ENCODE peak calls at places on chromosomes 11 and 22, in seven cellular contexts. One of them, this sample, is unnamed. For H3K4me1, the result is how much of the 10 kb centered on the place peaks cover.

GRCh38 chr11:104581246-104581980 is 316.8 kb downstream of the CASP12 start:
- DNase-seq in A549: no peak
- DNase-seq in GM23338: peak
- DNase-seq in HCT116: no peak
- DNase-seq in right atrium auricular region: no peak
- DNase-seq in body of pancreas: no peak
- DNase-seq in K562: no peak
- DNase-seq in this sample: no peak

GRCh38 chr11:113106507-113106906 is 145.3 kb downstream of the NCAM1 start:
- DNase-seq in body of pancreas: no peak
- DNase-seq in HCT116: no peak
- DNase-seq in K562: no peak
- DNase-seq in GM23338: no peak
- DNase-seq in A549: no peak
- DNase-seq in right atrium auricular region: no peak
- DNase-seq in this sample: no peak

GRCh38 chr11:66562907-66563583 is 5.4 kb downstream of the CTSF start:
- DNase-seq in K562: no peak
- DNase-seq in right atrium auricular region: no peak
- DNase-seq in body of pancreas: no peak
- DNase-seq in A549: no peak
- DNase-seq in GM23338: no peak
- DNase-seq in HCT116: no peak
- DNase-seq in this sample: no peak

GRCh38 chr11:76139317-76139716 is 67.0 kb downstream of the WNT11 start:
- DNase-seq in right atrium auricular region: no peak
- DNase-seq in A549: no peak
- DNase-seq in K562: no peak
- DNase-seq in GM23338: no peak
- DNase-seq in body of pancreas: no peak
- DNase-seq in HCT116: no peak
- DNase-seq in this sample: no peak

GRCh38 chr11:19368726-19369364 is 128.1 kb upstream of the E2F8 start:
- DNase-seq in right atrium auricular region: no peak
- DNase-seq in body of pancreas: no peak
- DNase-seq in K562: no peak
- DNase-seq in HCT116: no peak
- DNase-seq in A549: no peak
- DNase-seq in GM23338: no peak
- DNase-seq in this sample: no peak

GRCh38 chr11:96263361-96263763 is 79.6 kb downstream of the MAML2 start:
- DNase-seq in K562: no peak
- DNase-seq in HCT116: no peak
- DNase-seq in body of pancreas: no peak
- DNase-seq in A549: peak
- DNase-seq in right atrium auricular region: no peak
- DNase-seq in GM23338: no peak
- DNase-seq in this sample: no peak

GRCh38 chr22:48749555-48750227 is 1078.0 kb downstream of the BRD1 start:
- DNase-seq in HCT116: no peak
- DNase-seq in body of pancreas: no peak
- DNase-seq in right atrium auricular region: peak
- DNase-seq in A549: no peak
- DNase-seq in K562: no peak
- DNase-seq in GM23338: no peak
- DNase-seq in this sample: no peak

GRCh38 chr11:10381730-10382129 is 73.3 kb upstream of the AMPD3 start:
- DNase-seq in K562: no peak
- DNase-seq in A549: no peak
- DNase-seq in right atrium auricular region: no peak
- DNase-seq in HCT116: no peak
- DNase-seq in body of pancreas: no peak
- DNase-seq in GM23338: no peak
- DNase-seq in this sample: no peak

GRCh38 chr11:60100511-60100910 is 12.0 kb downstream of the MS4A2 start:
- DNase-seq in right atrium auricular region: no peak
- DNase-seq in A549: no peak
- DNase-seq in K562: no peak
- DNase-seq in body of pancreas: no peak
- DNase-seq in GM23338: no peak
- DNase-seq in HCT116: no peak
- DNase-seq in this sample: no peak

GRCh38 chr11:72038491-72038890 is 39.8 kb downstream of the IL18BP start:
- DNase-seq in A549: no peak
- DNase-seq in K562: no peak
- DNase-seq in body of pancreas: peak
- DNase-seq in right atrium auricular region: peak
- DNase-seq in HCT116: no peak
- DNase-seq in GM23338: no peak
- DNase-seq in this sample: no peak

GRCh38 chr11:112809429-112809828 is 151.8 kb upstream of the NCAM1 start:
- DNase-seq in body of pancreas: no peak
- DNase-seq in HCT116: no peak
- DNase-seq in A549: no peak
- DNase-seq in right atrium auricular region: no peak
- DNase-seq in GM23338: no peak
- DNase-seq in K562: no peak
- DNase-seq in this sample: no peak

GRCh38 chr11:60498853-60499252 is 6.3 kb downstream of the MS4A12 start:
- DNase-seq in GM23338: no peak
- DNase-seq in A549: no peak
- DNase-seq in right atrium auricular region: no peak
- DNase-seq in K562: no peak
- DNase-seq in body of pancreas: no peak
- DNase-seq in HCT116: no peak
- DNase-seq in this sample: no peak

GRCh38 chr22:38415046-38415445 is 40.0 kb downstream of the KCNJ4 start:
- DNase-seq in GM23338: no peak
- DNase-seq in K562: no peak
- DNase-seq in A549: no peak
- DNase-seq in right atrium auricular region: no peak
- DNase-seq in body of pancreas: no peak
- DNase-seq in HCT116: no peak
- DNase-seq in this sample: no peak

GRCh38 chr11:31841435-31841834 is 30.3 kb upstream of the PAX6 start:
- DNase-seq in GM23338: no peak
- DNase-seq in body of pancreas: no peak
- DNase-seq in HCT116: no peak
- DNase-seq in K562: no peak
- DNase-seq in A549: no peak
- DNase-seq in right atrium auricular region: no peak
- DNase-seq in this sample: no peak

GRCh38 chr11:6468712-6469495 is 4.8 kb downstream of the TRIM3 start:
- DNase-seq in right atrium auricular region: peak
- DNase-seq in HCT116: peak
- DNase-seq in K562: peak
- DNase-seq in GM23338: peak
- DNase-seq in A549: no peak
- DNase-seq in body of pancreas: peak
- DNase-seq in this sample: no peak

GRCh38 chr22:29219881-29220670 is 14.4 kb downstream of the EMID1 start:
- DNase-seq in K562: no peak
- DNase-seq in right atrium auricular region: no peak
- DNase-seq in A549: no peak
- DNase-seq in GM23338: peak
- DNase-seq in HCT116: no peak
- DNase-seq in body of pancreas: no peak
- DNase-seq in this sample: no peak

GRCh38 chr11:16981651-16982194 is 32.5 kb downstream of the PLEKHA7 start:
- DNase-seq in right atrium auricular region: no peak
- DNase-seq in A549: no peak
- DNase-seq in K562: no peak
- DNase-seq in body of pancreas: peak
- DNase-seq in HCT116: peak
- DNase-seq in GM23338: peak
- DNase-seq in this sample: no peak

GRCh38 chr11:111735262-111736116 is 30.7 kb downstream of the PPP2R1B start:
- DNase-seq in K562: no peak
- DNase-seq in HCT116: no peak
- DNase-seq in right atrium auricular region: peak
- DNase-seq in body of pancreas: no peak
- DNase-seq in GM23338: no peak
- DNase-seq in A549: no peak
- DNase-seq in this sample: no peak
- H3K4me3 ChIP-seq in K562: no peak
- H3K4me3 ChIP-seq in HCT116: no peak
- H3K4me3 ChIP-seq in right atrium auricular region: peak
- H3K4me3 ChIP-seq in body of pancreas: no peak
- H3K4me3 ChIP-seq in GM23338: no peak
- H3K4me3 ChIP-seq in A549: no peak
- H3K4me3 ChIP-seq in this sample: no peak

GRCh38 chr11:91404344-91404743 is 820.3 kb upstream of the FAT3 start:
- DNase-seq in K562: no peak
- DNase-seq in HCT116: no peak
- DNase-seq in right atrium auricular region: no peak
- DNase-seq in GM23338: no peak
- DNase-seq in A549: no peak
- DNase-seq in body of pancreas: no peak
- DNase-seq in this sample: no peak

GRCh38 chr11:91406009-91406408 is 818.6 kb upstream of the FAT3 start:
- DNase-seq in HCT116: no peak
- DNase-seq in K562: no peak
- DNase-seq in right atrium auricular region: no peak
- DNase-seq in GM23338: no peak
- DNase-seq in body of pancreas: no peak
- DNase-seq in A549: no peak
- DNase-seq in this sample: no peak

DNA sequence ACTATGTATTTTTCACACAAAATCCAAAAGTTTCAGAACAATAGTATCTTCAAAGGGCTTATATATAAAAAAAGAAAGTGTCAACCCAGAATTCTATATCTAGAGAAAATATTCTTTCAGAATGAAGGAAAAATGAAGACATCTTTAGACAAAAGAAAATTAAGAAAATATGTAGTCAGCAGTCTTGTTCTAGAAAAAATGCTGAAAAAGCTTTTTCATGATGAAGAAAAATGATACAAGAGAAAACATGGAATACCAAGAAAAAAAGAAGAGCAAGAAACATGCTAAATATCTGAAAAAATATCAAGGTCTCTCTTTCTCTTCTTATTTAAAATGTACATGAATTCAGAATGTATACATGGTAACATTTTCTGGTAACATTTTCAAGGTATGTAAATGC is 816.8 kb upstream of the FAT3 start:
- DNase-seq in right atrium auricular region: no peak
- DNase-seq in A549: no peak
- DNase-seq in HCT116: no peak
- DNase-seq in body of pancreas: no peak
- DNase-seq in GM23338: no peak
- DNase-seq in K562: no peak
- DNase-seq in this sample: no peak
- H3K4me1 ChIP-seq in right atrium auricular region: under half
- H3K4me1 ChIP-seq in A549: under half
- H3K4me1 ChIP-seq in HCT116: under half
- H3K4me1 ChIP-seq in body of pancreas: under half
- H3K4me1 ChIP-seq in GM23338: under half
- H3K4me1 ChIP-seq in K562: under half
- H3K4me1 ChIP-seq in this sample: under half

DNA sequence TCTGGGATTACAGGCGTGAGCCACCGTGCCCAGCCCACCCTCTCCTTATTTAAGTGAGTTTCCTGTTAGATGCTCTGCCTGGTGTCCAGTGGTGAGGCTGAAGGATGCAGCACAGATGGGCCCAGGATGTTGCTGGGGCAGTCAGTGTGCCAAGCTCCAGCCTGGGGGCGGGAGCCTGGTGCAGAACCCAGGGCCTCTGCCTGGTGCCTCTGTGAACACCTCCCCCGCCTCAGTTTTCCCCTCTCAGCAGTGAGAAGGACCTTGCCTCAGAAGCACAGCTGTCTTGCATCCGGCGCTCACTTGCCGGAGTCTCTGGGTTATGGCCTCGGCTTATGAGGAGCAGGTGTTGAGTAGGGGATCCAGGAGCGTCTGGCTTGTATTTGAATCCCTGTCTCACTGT is 116.2 kb downstream of the KIAA1671 start:
- DNase-seq in body of pancreas: no peak
- DNase-seq in K562: no peak
- DNase-seq in HCT116: no peak
- DNase-seq in right atrium auricular region: no peak
- DNase-seq in GM23338: no peak
- DNase-seq in A549: no peak
- DNase-seq in this sample: peak
- H3K4me3 ChIP-seq in body of pancreas: no peak
- H3K4me3 ChIP-seq in K562: no peak
- H3K4me3 ChIP-seq in HCT116: no peak
- H3K4me3 ChIP-seq in right atrium auricular region: no peak
- H3K4me3 ChIP-seq in GM23338: no peak
- H3K4me3 ChIP-seq in A549: no peak
- H3K4me3 ChIP-seq in this sample: no peak

GRCh38 chr11:64854157-64854533 is 9.7 kb upstream of the CDC42BPG start:
- DNase-seq in HCT116: no peak
- DNase-seq in GM23338: no peak
- DNase-seq in K562: no peak
- DNase-seq in right atrium auricular region: no peak
- DNase-seq in body of pancreas: no peak
- DNase-seq in A549: no peak
- DNase-seq in this sample: no peak

GRCh38 chr11:64851831-64852337 is 7.4 kb upstream of the CDC42BPG start:
- DNase-seq in HCT116: no peak
- DNase-seq in K562: no peak
- DNase-seq in A549: no peak
- DNase-seq in GM23338: no peak
- DNase-seq in body of pancreas: no peak
- DNase-seq in right atrium auricular region: no peak
- DNase-seq in this sample: no peak

GRCh38 chr11:64854534-64855502 is 10.4 kb upstream of the CDC42BPG start:
- DNase-seq in right atrium auricular region: peak
- DNase-seq in K562: peak
- DNase-seq in A549: peak
- DNase-seq in body of pancreas: peak
- DNase-seq in HCT116: peak
- DNase-seq in GM23338: no peak
- DNase-seq in this sample: peak

GRCh38 chr11:64853709-64854108 is 9.3 kb upstream of the CDC42BPG start:
- DNase-seq in body of pancreas: no peak
- DNase-seq in K562: no peak
- DNase-seq in GM23338: no peak
- DNase-seq in right atrium auricular region: no peak
- DNase-seq in HCT116: no peak
- DNase-seq in A549: no peak
- DNase-seq in this sample: peak

DNA sequence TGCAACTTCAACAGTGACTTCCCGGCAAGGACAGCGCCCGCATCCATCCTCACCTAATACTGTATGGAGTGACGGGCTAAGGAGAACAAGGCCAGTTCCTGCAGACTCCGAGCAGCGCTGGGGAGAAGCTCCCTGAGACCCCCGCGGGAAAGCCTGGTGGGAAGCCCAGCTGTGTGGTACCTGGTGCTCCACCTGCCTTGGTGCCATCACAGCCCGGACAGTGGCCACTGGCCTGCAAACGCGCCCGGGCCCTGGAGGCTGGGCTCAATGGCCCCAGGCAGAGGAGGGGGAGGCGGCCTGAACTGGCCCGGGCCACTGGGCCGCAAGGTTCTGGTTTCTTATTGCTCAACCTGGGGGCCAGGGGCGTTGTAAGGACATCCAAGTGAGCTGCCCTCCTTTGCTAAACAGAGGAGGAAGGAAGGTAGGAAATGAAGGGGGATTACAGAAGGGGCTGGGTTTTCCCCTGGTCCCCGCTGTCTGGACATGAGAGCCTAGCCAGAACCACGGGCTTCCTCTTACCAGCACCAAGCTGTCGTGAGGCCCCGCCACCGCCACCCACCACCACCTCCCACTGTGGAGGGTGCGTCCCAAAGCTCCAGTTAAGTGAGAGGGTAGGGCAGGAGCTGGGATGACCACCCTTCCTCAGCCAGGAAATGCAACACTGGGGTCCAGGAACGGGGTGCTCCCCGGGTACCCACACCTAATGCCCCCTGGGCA is 8.5 kb upstream of the CDC42BPG start:
- DNase-seq in body of pancreas: no peak
- DNase-seq in right atrium auricular region: no peak
- DNase-seq in A549: no peak
- DNase-seq in GM23338: no peak
- DNase-seq in HCT116: no peak
- DNase-seq in K562: no peak
- DNase-seq in this sample: no peak
- H3K4me1 ChIP-seq in body of pancreas: under half
- H3K4me1 ChIP-seq in right atrium auricular region: half or more
- H3K4me1 ChIP-seq in A549: half or more
- H3K4me1 ChIP-seq in GM23338: under half
- H3K4me1 ChIP-seq in HCT116: half or more
- H3K4me1 ChIP-seq in K562: half or more
- H3K4me1 ChIP-seq in this sample: half or more

This sample was measured in CD4-positive, alpha-beta memory T cell.